ENCODE peak calls at places on chromosomes 12 and 14, in six cellular contexts. O is ovary, A is H4, J is lower leg skin, U is pancreas, G is GM04503. Y is an unnamed sample.

GRCh38 chr12:92845320-92845719 is 83.8 kb downstream of the EEA1 start:
- DNase-seq in G (no peak), A (no peak), U (no peak), J (no peak), O (no peak), Y (no peak)

GRCh38 chr12:76272292-76272691 is 75.9 kb downstream of the BBS10 start:
- DNase-seq in J (no peak), U (no peak), A (no peak), G (no peak), O (no peak), Y (no peak)

GRCh38 chr14:37623971-37624370 is 28.5 kb downstream of the TTC6 start:
- DNase-seq in O (no peak), A (no peak), G (no peak), U (no peak), J (no peak), Y (no peak)

GRCh38 chr14:92718659-92719058 is 29.8 kb downstream of the LGMN start:
- DNase-seq in A (no peak), O (no peak), J (no peak), U (no peak), G (no peak), Y (no peak)

GRCh38 chr12:48973992-48974673 is 2.6 kb upstream of the WNT10B start:
- DNase-seq in U (peak), J (no peak), O (peak), A (no peak), G (no peak), Y (no peak)

GRCh38 chr12:28424965-28425364 is 234.7 kb downstream of the CCDC91 start:
- DNase-seq in A (no peak), G (no peak), J (no peak), O (peak), U (peak), Y (no peak)

GRCh38 chr14:92105845-92106094 is 612 bp downstream of the ATXN3 start:
- DNase-seq in G (no peak), J (peak), U (peak), O (peak), A (peak), Y (peak)

GRCh38 chr14:44204061-44204815 is 302.8 kb downstream of the FSCB start:
- DNase-seq in A (no peak), G (no peak), U (no peak), J (no peak), O (no peak), Y (no peak)

GRCh38 chr14:68662395-68662794 is 130.5 kb downstream of the ZFP36L1 start:
- DNase-seq in G (no peak), A (no peak), U (peak), J (no peak), O (no peak), Y (no peak)

GRCh38 chr12:124730455-124730932 is 133.2 kb downstream of the SCARB1 start:
- DNase-seq in O (peak), U (no peak), J (no peak), A (no peak), G (no peak), Y (no peak)

GRCh38 chr12:14611640-14612203 is 44.0 kb upstream of the PLBD1 start:
- DNase-seq in O (no peak), A (no peak), U (no peak), J (no peak), G (no peak), Y (no peak)

GRCh38 chr12:131281016-131281415 is 327.3 kb downstream of the ADGRD1 start:
- DNase-seq in O (no peak), U (no peak), J (no peak), G (no peak), A (no peak), Y (no peak)

GRCh38 chr12:49233842-49234526 is 30.9 kb upstream of the TUBA1C start:
- DNase-seq in U (peak), O (peak), J (peak), G (no peak), A (no peak), Y (no peak)

Y was measured in BJ.